ENCODE peak calls at places on chromosomes 3 and 15, in nine cellular contexts. One of them, this sample, is unnamed.

GRCh38 chr3:185089343-185089742 is 63.5 kb downstream of the C3orf70 start:
- DNase-seq in mucosa of descending colon: no peak
- DNase-seq in adrenal gland: no peak
- DNase-seq in cardiac fibroblast: peak
- DNase-seq in hepatocyte: no peak
- DNase-seq in AG09309: no peak
- DNase-seq in brain microvascular endothelial cell: no peak
- DNase-seq in lower lobe of right lung: no peak
- DNase-seq in Panc1: no peak
- DNase-seq in this sample: peak

GRCh38 chr3:160886421-160886820 is 130.4 kb downstream of the PPM1L start:
- DNase-seq in mucosa of descending colon: no peak
- DNase-seq in adrenal gland: no peak
- DNase-seq in cardiac fibroblast: no peak
- DNase-seq in hepatocyte: no peak
- DNase-seq in AG09309: no peak
- DNase-seq in brain microvascular endothelial cell: no peak
- DNase-seq in lower lobe of right lung: no peak
- DNase-seq in Panc1: no peak
- DNase-seq in this sample: no peak

GRCh38 chr3:140420621-140421357 is 257.1 kb upstream of the TRIM42 start:
- DNase-seq in mucosa of descending colon: no peak
- DNase-seq in adrenal gland: peak
- DNase-seq in cardiac fibroblast: peak
- DNase-seq in hepatocyte: no peak
- DNase-seq in AG09309: peak
- DNase-seq in brain microvascular endothelial cell: peak
- DNase-seq in lower lobe of right lung: no peak
- DNase-seq in Panc1: no peak
- DNase-seq in this sample: peak

GRCh38 chr3:52533623-52534280 is at the start of gene NT5DC2:
- DNase-seq in mucosa of descending colon: peak
- DNase-seq in adrenal gland: peak
- DNase-seq in cardiac fibroblast: peak
- DNase-seq in hepatocyte: peak
- DNase-seq in AG09309: no peak
- DNase-seq in brain microvascular endothelial cell: peak
- DNase-seq in lower lobe of right lung: no peak
- DNase-seq in Panc1: no peak
- DNase-seq in this sample: no peak

GRCh38 chr3:86418861-86419260 is 572.1 kb downstream of the VGLL3 start:
- DNase-seq in mucosa of descending colon: no peak
- DNase-seq in adrenal gland: no peak
- DNase-seq in cardiac fibroblast: no peak
- DNase-seq in hepatocyte: no peak
- DNase-seq in AG09309: no peak
- DNase-seq in brain microvascular endothelial cell: no peak
- DNase-seq in lower lobe of right lung: no peak
- DNase-seq in Panc1: no peak
- DNase-seq in this sample: no peak

GRCh38 chr3:98761656-98762229 is 1.4 kb upstream of the ST3GAL6 start:
- DNase-seq in mucosa of descending colon: no peak
- DNase-seq in adrenal gland: no peak
- DNase-seq in cardiac fibroblast: no peak
- DNase-seq in hepatocyte: no peak
- DNase-seq in AG09309: no peak
- DNase-seq in brain microvascular endothelial cell: no peak
- DNase-seq in lower lobe of right lung: no peak
- DNase-seq in Panc1: no peak
- DNase-seq in this sample: no peak

GRCh38 chr3:124860599-124860998 is 26.6 kb downstream of the ITGB5 start:
- DNase-seq in mucosa of descending colon: no peak
- DNase-seq in adrenal gland: peak
- DNase-seq in cardiac fibroblast: peak
- DNase-seq in hepatocyte: peak
- DNase-seq in AG09309: peak
- DNase-seq in brain microvascular endothelial cell: peak
- DNase-seq in lower lobe of right lung: no peak
- DNase-seq in Panc1: peak
- DNase-seq in this sample: peak

GRCh38 chr15:64574220-64574994 is 114.0 kb downstream of the ZNF609 start:
- DNase-seq in mucosa of descending colon: no peak
- DNase-seq in adrenal gland: no peak
- DNase-seq in cardiac fibroblast: peak
- DNase-seq in hepatocyte: no peak
- DNase-seq in AG09309: no peak
- DNase-seq in brain microvascular endothelial cell: peak
- DNase-seq in lower lobe of right lung: no peak
- DNase-seq in Panc1: no peak
- DNase-seq in this sample: no peak

GRCh38 chr3:1943395-1944118 is 155.1 kb upstream of the CNTN4 start:
- DNase-seq in mucosa of descending colon: no peak
- DNase-seq in adrenal gland: no peak
- DNase-seq in cardiac fibroblast: no peak
- DNase-seq in hepatocyte: no peak
- DNase-seq in AG09309: no peak
- DNase-seq in brain microvascular endothelial cell: no peak
- DNase-seq in lower lobe of right lung: no peak
- DNase-seq in Panc1: no peak
- DNase-seq in this sample: no peak

GRCh38 chr15:87755226-87755625 is 501.3 kb downstream of the NTRK3 start:
- DNase-seq in mucosa of descending colon: no peak
- DNase-seq in adrenal gland: no peak
- DNase-seq in cardiac fibroblast: no peak
- DNase-seq in hepatocyte: no peak
- DNase-seq in AG09309: no peak
- DNase-seq in brain microvascular endothelial cell: no peak
- DNase-seq in lower lobe of right lung: no peak
- DNase-seq in Panc1: no peak
- DNase-seq in this sample: no peak

GRCh38 chr3:195921334-195921771 is 13.0 kb upstream of the TNK2 start:
- DNase-seq in mucosa of descending colon: no peak
- DNase-seq in adrenal gland: no peak
- DNase-seq in cardiac fibroblast: no peak
- DNase-seq in hepatocyte: no peak
- DNase-seq in AG09309: no peak
- DNase-seq in brain microvascular endothelial cell: no peak
- DNase-seq in lower lobe of right lung: no peak
- DNase-seq in Panc1: no peak
- DNase-seq in this sample: no peak

GRCh38 chr15:39503526-39503925 is 77.4 kb upstream of the THBS1 start:
- DNase-seq in mucosa of descending colon: no peak
- DNase-seq in adrenal gland: no peak
- DNase-seq in cardiac fibroblast: no peak
- DNase-seq in hepatocyte: no peak
- DNase-seq in AG09309: no peak
- DNase-seq in brain microvascular endothelial cell: no peak
- DNase-seq in lower lobe of right lung: no peak
- DNase-seq in Panc1: no peak
- DNase-seq in this sample: no peak

GRCh38 chr3:37736632-37737031 is 125.0 kb upstream of the CTDSPL start:
- DNase-seq in mucosa of descending colon: no peak
- DNase-seq in adrenal gland: no peak
- DNase-seq in cardiac fibroblast: peak
- DNase-seq in hepatocyte: no peak
- DNase-seq in AG09309: no peak
- DNase-seq in brain microvascular endothelial cell: no peak
- DNase-seq in lower lobe of right lung: no peak
- DNase-seq in Panc1: no peak
- DNase-seq in this sample: no peak

GRCh38 chr3:414063-414462 is 217.5 kb downstream of the CHL1 start:
- DNase-seq in mucosa of descending colon: no peak
- DNase-seq in adrenal gland: no peak
- DNase-seq in cardiac fibroblast: peak
- DNase-seq in hepatocyte: peak
- DNase-seq in AG09309: no peak
- DNase-seq in brain microvascular endothelial cell: no peak
- DNase-seq in lower lobe of right lung: no peak
- DNase-seq in Panc1: no peak
- DNase-seq in this sample: peak
- TF ChIP-seq CTCF in mucosa of descending colon: no peak
- TF ChIP-seq CTCF in adrenal gland: no peak
- TF ChIP-seq CTCF in cardiac fibroblast: peak
- TF ChIP-seq CTCF in hepatocyte: peak
- TF ChIP-seq CTCF in AG09309: no peak
- TF ChIP-seq CTCF in brain microvascular endothelial cell: peak
- TF ChIP-seq CTCF in lower lobe of right lung: peak
- TF ChIP-seq CTCF in Panc1: no peak
- TF ChIP-seq CTCF in this sample: no peak

GRCh38 chr15:26877842-26878241 is 11.0 kb downstream of the GABRA5 start:
- DNase-seq in mucosa of descending colon: no peak
- DNase-seq in adrenal gland: no peak
- DNase-seq in cardiac fibroblast: no peak
- DNase-seq in hepatocyte: no peak
- DNase-seq in AG09309: no peak
- DNase-seq in brain microvascular endothelial cell: no peak
- DNase-seq in lower lobe of right lung: no peak
- DNase-seq in Panc1: no peak
- DNase-seq in this sample: no peak

GRCh38 chr15:26873846-26874245 is 7.0 kb downstream of the GABRA5 start:
- DNase-seq in mucosa of descending colon: no peak
- DNase-seq in adrenal gland: peak
- DNase-seq in cardiac fibroblast: peak
- DNase-seq in hepatocyte: no peak
- DNase-seq in AG09309: no peak
- DNase-seq in brain microvascular endothelial cell: no peak
- DNase-seq in lower lobe of right lung: no peak
- DNase-seq in Panc1: no peak
- DNase-seq in this sample: peak

GRCh38 chr15:26872206-26872605 is 5.3 kb downstream of the GABRA5 start:
- DNase-seq in mucosa of descending colon: no peak
- DNase-seq in adrenal gland: no peak
- DNase-seq in cardiac fibroblast: no peak
- DNase-seq in hepatocyte: no peak
- DNase-seq in AG09309: no peak
- DNase-seq in brain microvascular endothelial cell: no peak
- DNase-seq in lower lobe of right lung: no peak
- DNase-seq in Panc1: no peak
- DNase-seq in this sample: no peak

GRCh38 chr15:26875476-26875850 is 8.6 kb downstream of the GABRA5 start:
- DNase-seq in mucosa of descending colon: no peak
- DNase-seq in adrenal gland: no peak
- DNase-seq in cardiac fibroblast: no peak
- DNase-seq in hepatocyte: no peak
- DNase-seq in AG09309: no peak
- DNase-seq in brain microvascular endothelial cell: no peak
- DNase-seq in lower lobe of right lung: no peak
- DNase-seq in Panc1: no peak
- DNase-seq in this sample: no peak

DNA sequence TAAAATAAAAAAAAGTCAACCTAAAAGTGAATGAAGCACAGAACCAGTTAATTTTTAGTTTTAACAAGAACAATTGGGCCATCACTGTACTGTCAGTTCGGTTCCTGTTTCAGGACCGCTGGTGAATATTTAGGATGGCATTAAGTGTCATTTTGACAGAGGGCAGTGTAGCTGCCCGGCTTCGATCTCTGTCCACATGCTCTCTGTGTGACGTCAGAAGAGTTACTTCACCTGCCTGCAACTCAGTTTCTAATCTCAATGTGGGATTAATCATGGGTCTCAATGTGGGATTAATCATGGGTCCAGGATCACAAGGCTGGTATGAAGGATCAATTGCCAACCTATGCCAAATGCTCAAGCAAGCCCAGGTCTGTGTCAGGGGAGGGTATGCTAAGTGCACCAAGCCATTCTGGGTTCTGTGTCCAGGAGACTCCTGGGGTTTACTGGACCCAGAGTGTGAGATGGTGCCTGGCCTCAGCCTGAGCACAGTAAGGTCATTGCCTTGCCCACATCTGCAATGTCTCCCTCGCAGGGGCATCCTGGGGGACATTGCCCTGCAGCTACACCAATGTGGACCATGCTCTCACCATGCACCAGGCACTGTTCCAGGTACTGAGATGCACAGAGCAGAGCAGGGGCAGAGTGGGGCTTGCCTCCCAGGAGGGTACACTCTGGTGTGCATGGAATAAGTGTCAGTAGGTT is 8.1 kb downstream of the GABRA5 start:
- DNase-seq in mucosa of descending colon: no peak
- DNase-seq in adrenal gland: no peak
- DNase-seq in cardiac fibroblast: no peak
- DNase-seq in hepatocyte: no peak
- DNase-seq in AG09309: no peak
- DNase-seq in brain microvascular endothelial cell: no peak
- DNase-seq in lower lobe of right lung: no peak
- DNase-seq in Panc1: no peak
- DNase-seq in this sample: no peak
- H3K4me3 ChIP-seq in mucosa of descending colon: no peak
- H3K4me3 ChIP-seq in adrenal gland: no peak
- H3K4me3 ChIP-seq in cardiac fibroblast: no peak
- H3K4me3 ChIP-seq in hepatocyte: no peak
- H3K4me3 ChIP-seq in AG09309: no peak
- H3K4me3 ChIP-seq in brain microvascular endothelial cell: no peak
- H3K4me3 ChIP-seq in lower lobe of right lung: no peak
- H3K4me3 ChIP-seq in Panc1: no peak
- H3K4me3 ChIP-seq in this sample: no peak

GRCh38 chr3:126658584-126658983 is 3.7 kb upstream of the TXNRD3 start:
- DNase-seq in mucosa of descending colon: no peak
- DNase-seq in adrenal gland: no peak
- DNase-seq in cardiac fibroblast: no peak
- DNase-seq in hepatocyte: no peak
- DNase-seq in AG09309: no peak
- DNase-seq in brain microvascular endothelial cell: no peak
- DNase-seq in lower lobe of right lung: no peak
- DNase-seq in Panc1: no peak
- DNase-seq in this sample: no peak

GRCh38 chr3:126657901-126658300 is 3.0 kb upstream of the TXNRD3 start:
- DNase-seq in mucosa of descending colon: no peak
- DNase-seq in adrenal gland: peak
- DNase-seq in cardiac fibroblast: no peak
- DNase-seq in hepatocyte: no peak
- DNase-seq in AG09309: no peak
- DNase-seq in brain microvascular endothelial cell: no peak
- DNase-seq in lower lobe of right lung: no peak
- DNase-seq in Panc1: no peak
- DNase-seq in this sample: no peak

GRCh38 chr3:126661965-126662364 is 7.0 kb upstream of the TXNRD3 start:
- DNase-seq in mucosa of descending colon: no peak
- DNase-seq in adrenal gland: no peak
- DNase-seq in cardiac fibroblast: no peak
- DNase-seq in hepatocyte: no peak
- DNase-seq in AG09309: no peak
- DNase-seq in brain microvascular endothelial cell: no peak
- DNase-seq in lower lobe of right lung: no peak
- DNase-seq in Panc1: no peak
- DNase-seq in this sample: no peak

GRCh38 chr3:126661532-126661931 is 6.6 kb upstream of the TXNRD3 start:
- DNase-seq in mucosa of descending colon: no peak
- DNase-seq in adrenal gland: no peak
- DNase-seq in cardiac fibroblast: no peak
- DNase-seq in hepatocyte: no peak
- DNase-seq in AG09309: no peak
- DNase-seq in brain microvascular endothelial cell: no peak
- DNase-seq in lower lobe of right lung: no peak
- DNase-seq in Panc1: no peak
- DNase-seq in this sample: no peak

GRCh38 chr3:126659915-126660886 is 5.3 kb upstream of the TXNRD3 start:
- DNase-seq in mucosa of descending colon: no peak
- DNase-seq in adrenal gland: peak
- DNase-seq in cardiac fibroblast: no peak
- DNase-seq in hepatocyte: peak
- DNase-seq in AG09309: no peak
- DNase-seq in brain microvascular endothelial cell: no peak
- DNase-seq in lower lobe of right lung: no peak
- DNase-seq in Panc1: no peak
- DNase-seq in this sample: no peak
- TF ChIP-seq CTCF in mucosa of descending colon: no peak
- TF ChIP-seq CTCF in adrenal gland: peak
- TF ChIP-seq CTCF in cardiac fibroblast: peak
- TF ChIP-seq CTCF in hepatocyte: no peak
- TF ChIP-seq CTCF in AG09309: peak
- TF ChIP-seq CTCF in brain microvascular endothelial cell: peak
- TF ChIP-seq CTCF in lower lobe of right lung: no peak
- TF ChIP-seq CTCF in Panc1: peak
- TF ChIP-seq CTCF in this sample: no peak

GRCh38 chr3:66830301-66830700 is 167.8 kb upstream of the KBTBD8 start:
- DNase-seq in mucosa of descending colon: peak
- DNase-seq in adrenal gland: no peak
- DNase-seq in cardiac fibroblast: no peak
- DNase-seq in hepatocyte: no peak
- DNase-seq in AG09309: no peak
- DNase-seq in brain microvascular endothelial cell: no peak
- DNase-seq in lower lobe of right lung: no peak
- DNase-seq in Panc1: no peak
- DNase-seq in this sample: no peak
- H3K4me3 ChIP-seq in mucosa of descending colon: no peak
- H3K4me3 ChIP-seq in adrenal gland: no peak
- H3K4me3 ChIP-seq in cardiac fibroblast: no peak
- H3K4me3 ChIP-seq in hepatocyte: no peak
- H3K4me3 ChIP-seq in AG09309: no peak
- H3K4me3 ChIP-seq in brain microvascular endothelial cell: no peak
- H3K4me3 ChIP-seq in lower lobe of right lung: no peak
- H3K4me3 ChIP-seq in Panc1: no peak
- H3K4me3 ChIP-seq in this sample: no peak

This sample was measured in astrocyte of the cerebellum.